ENCODE peak calls at places on chromosomes 7 and 10, in seven cellular contexts. U, J, M, K, H, N and X are unnamed samples.

GRCh38 chr7:23473848-23474097 is 3.5 kb upstream of the IGF2BP3 start:
- DNase-seq in M (no peak), K (no peak), U (no peak), H (no peak), J (no peak), N (no peak), X (peak)

GRCh38 chr7:92691578-92691977 is 101.4 kb upstream of the FAM133B start:
- DNase-seq in M (no peak), U (peak), H (peak), K (no peak), N (peak), J (peak), X (peak)

GRCh38 chr7:1591876-1592275 is 22.0 kb upstream of the PSMG3 start:
- DNase-seq in N (no peak), M (no peak), J (no peak), U (no peak), K (no peak), H (no peak), X (no peak)

GRCh38 chr10:62726142-62726541 is 78.4 kb upstream of the ADO start:
- DNase-seq in H (no peak), J (no peak), K (no peak), N (peak), M (no peak), U (no peak), X (no peak)

GRCh38 chr10:118311505-118311904 is 30.6 kb downstream of the FAM204A start:
- DNase-seq in H (no peak), M (no peak), K (no peak), J (no peak), N (no peak), U (no peak), X (no peak)

GRCh38 chr7:108124820-108125219 is 5.3 kb downstream of the LAMB4 start:
- DNase-seq in N (no peak), M (no peak), J (no peak), K (no peak), H (peak), U (no peak), X (no peak)

GRCh38 chr10:16832351-16833080 is 15.3 kb upstream of the RSU1 start:
- DNase-seq in M (no peak), J (no peak), U (peak), N (peak), H (peak), K (no peak), X (peak)

GRCh38 chr10:36606234-36606839 is 519.1 kb upstream of the ANKRD30A start:
- DNase-seq in H (peak), N (peak), M (no peak), J (no peak), U (peak), K (no peak), X (no peak)

GRCh38 chr10:106626371-106626770 is 538.1 kb downstream of the SORCS1 start:
- DNase-seq in K (no peak), H (no peak), M (no peak), N (no peak), J (no peak), U (no peak), X (no peak)

GRCh38 chr10:93180402-93181040 is 106.8 kb downstream of the CYP26A1 start:
- DNase-seq in U (no peak), K (no peak), M (no peak), N (peak), H (peak), J (no peak), X (no peak)

GRCh38 chr10:113179966-113180365 is 229.9 kb downstream of the TCF7L2 start:
- DNase-seq in K (no peak), J (no peak), U (no peak), M (no peak), H (no peak), N (no peak), X (no peak)

GRCh38 chr7:105493196-105493927 is 28.7 kb downstream of the PUS7 start:
- DNase-seq in N (peak), J (no peak), M (no peak), H (peak), K (no peak), U (no peak), X (no peak)

GRCh38 chr10:10367277-10367676 is 650.4 kb upstream of the CELF2 start:
- DNase-seq in M (no peak), K (no peak), U (no peak), H (no peak), N (no peak), J (no peak), X (no peak)

GRCh38 chr10:117137031-117137910 is 799 bp downstream of the VAX1 start:
- DNase-seq in H (no peak), N (peak), K (peak), M (no peak), J (no peak), U (no peak), X (peak)

GRCh38 chr10:3708830-3709229 is 76.2 kb downstream of the KLF6 start:
- DNase-seq in M (no peak), K (no peak), H (peak), U (peak), N (peak), J (no peak), X (no peak)

GRCh38 chr10:108203905-108204527 is 1039.5 kb upstream of the SORCS1 start:
- DNase-seq in N (no peak), M (no peak), H (no peak), K (no peak), U (no peak), J (no peak), X (no peak)

GRCh38 chr10:80158126-80158525 is 25.6 kb downstream of the PLAC9 start:
- DNase-seq in N (no peak), U (no peak), M (no peak), J (no peak), H (no peak), K (no peak), X (no peak)

GRCh38 chr7:154777023-154777422 is 225.9 kb downstream of the PAXIP1 start:
- DNase-seq in H (no peak), N (peak), K (no peak), M (no peak), J (no peak), U (no peak), X (no peak)

GRCh38 chr7:73738220-73738611 is 386 bp downstream of the ABHD11 start:
- DNase-seq in U (peak), M (peak), N (peak), H (peak), K (peak), J (no peak), X (peak)

GRCh38 chr7:95334434-95334833 is 10.1 kb upstream of the PON1 start:
- DNase-seq in N (peak), J (no peak), K (no peak), U (no peak), M (no peak), H (no peak), X (no peak)

GRCh38 chr10:86785968-86786367 is 29.5 kb downstream of the BMPR1A start:
- DNase-seq in J (no peak), U (no peak), H (no peak), K (no peak), M (no peak), N (no peak), X (no peak)

GRCh38 chr7:158573310-158573709 is 14.3 kb downstream of the PTPRN2 start:
- DNase-seq in M (no peak), K (no peak), N (no peak), H (no peak), U (no peak), J (peak), X (no peak)

GRCh38 chr10:60203993-60204618 is 185.6 kb downstream of the ANK3 start:
- DNase-seq in H (peak), N (peak), M (no peak), J (no peak), U (peak), K (peak), X (peak)

GRCh38 chr10:68362590-68362989 is 29.9 kb upstream of the PBLD start:
- DNase-seq in K (no peak), H (no peak), J (no peak), N (no peak), U (no peak), M (no peak), X (no peak)

GRCh38 chr10:116848032-116848911 is 1.0 kb upstream of the ENO4 start:
- DNase-seq in N (peak), U (no peak), J (no peak), K (no peak), M (no peak), H (no peak), X (no peak)

GRCh38 chr10:61896854-61897661 is 4.4 kb upstream of the ARID5B start:
- DNase-seq in J (peak), M (peak), N (peak), H (peak), K (peak), U (peak), X (peak)

GRCh38 chr7:73437699-73438416 is 4.3 kb downstream of the FZD9 start:
- DNase-seq in K (peak), U (no peak), M (no peak), H (no peak), J (no peak), N (no peak), X (no peak)

DNA sequence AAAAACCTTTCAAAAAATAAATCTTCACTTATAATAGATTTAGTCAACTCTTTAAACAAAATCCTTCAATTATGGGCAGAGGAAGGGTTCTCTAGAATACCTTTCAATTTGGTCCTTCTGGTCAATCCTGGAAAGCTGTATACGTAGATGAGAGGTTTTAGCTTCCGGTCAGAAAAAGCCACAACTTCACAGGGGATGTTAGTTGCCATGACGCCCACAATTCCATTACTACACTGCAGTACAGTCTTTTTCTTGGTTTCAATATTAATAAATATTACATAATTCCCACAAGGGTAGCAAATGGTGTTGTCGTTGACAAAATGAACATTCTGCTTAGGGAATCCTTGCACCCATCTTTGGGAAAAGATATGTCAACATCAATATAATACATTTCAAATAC is 1.7 kb downstream of the CFAP43 start:
- DNase-seq in U (no peak), N (peak), J (no peak), K (no peak), H (no peak), M (no peak), X (no peak)
- TF ChIP-seq CTCF in U (no peak), N (no peak), J (no peak), K (no peak), H (no peak), M (no peak), X (no peak)

GRCh38 chr10:58385784-58386112 is 538 bp downstream of the TFAM start:
- DNase-seq in H (peak), K (peak), N (peak), J (no peak), M (peak), U (peak), X (peak)

GRCh38 chr10:58382489-58382995 is 2.7 kb upstream of the TFAM start:
- DNase-seq in N (no peak), H (no peak), K (no peak), J (no peak), M (no peak), U (no peak), X (no peak)

GRCh38 chr10:58384999-58385783 is at the start of gene TFAM:
- DNase-seq in N (peak), M (peak), H (peak), U (peak), K (peak), J (peak), X (peak)

GRCh38 chr10:58384536-58384998 is 643 bp upstream of the TFAM start:
- DNase-seq in M (no peak), H (no peak), N (no peak), K (no peak), J (no peak), U (no peak), X (no peak)

DNA sequence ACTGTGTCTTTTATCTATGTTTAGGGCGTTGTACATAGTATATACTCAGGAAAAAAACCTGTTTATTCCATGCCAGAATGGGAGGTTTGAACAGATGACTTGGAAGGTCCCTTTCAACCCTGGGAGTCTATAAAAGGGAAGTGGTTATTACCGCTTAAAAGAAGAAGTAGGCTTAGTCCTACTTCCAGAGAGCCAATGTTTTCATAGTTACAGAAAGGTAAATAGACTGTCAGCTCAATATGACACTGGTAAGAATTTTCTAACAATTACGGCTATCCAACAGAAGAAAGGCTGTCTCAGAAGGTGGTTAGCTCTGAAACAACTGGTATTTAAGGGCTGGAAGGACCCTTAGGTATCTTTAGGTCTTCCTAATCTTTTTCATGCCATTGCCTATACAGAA is 1.1 kb upstream of the TFAM start:
- DNase-seq in M (no peak), U (no peak), H (no peak), K (no peak), N (peak), J (no peak), X (no peak)
- H3K27ac ChIP-seq in M (peak), U (no peak), H (no peak), K (no peak), N (no peak), J (peak), X (no peak)

GRCh38 chr10:130127612-130128607 is 8.3 kb upstream of the GLRX3 start:
- DNase-seq in N (peak), K (peak), H (peak), M (no peak), J (no peak), U (peak), X (peak)
- TF ChIP-seq CTCF in N (peak), K (peak), H (peak), M (peak), J (peak), U (peak), X (peak)

DNA sequence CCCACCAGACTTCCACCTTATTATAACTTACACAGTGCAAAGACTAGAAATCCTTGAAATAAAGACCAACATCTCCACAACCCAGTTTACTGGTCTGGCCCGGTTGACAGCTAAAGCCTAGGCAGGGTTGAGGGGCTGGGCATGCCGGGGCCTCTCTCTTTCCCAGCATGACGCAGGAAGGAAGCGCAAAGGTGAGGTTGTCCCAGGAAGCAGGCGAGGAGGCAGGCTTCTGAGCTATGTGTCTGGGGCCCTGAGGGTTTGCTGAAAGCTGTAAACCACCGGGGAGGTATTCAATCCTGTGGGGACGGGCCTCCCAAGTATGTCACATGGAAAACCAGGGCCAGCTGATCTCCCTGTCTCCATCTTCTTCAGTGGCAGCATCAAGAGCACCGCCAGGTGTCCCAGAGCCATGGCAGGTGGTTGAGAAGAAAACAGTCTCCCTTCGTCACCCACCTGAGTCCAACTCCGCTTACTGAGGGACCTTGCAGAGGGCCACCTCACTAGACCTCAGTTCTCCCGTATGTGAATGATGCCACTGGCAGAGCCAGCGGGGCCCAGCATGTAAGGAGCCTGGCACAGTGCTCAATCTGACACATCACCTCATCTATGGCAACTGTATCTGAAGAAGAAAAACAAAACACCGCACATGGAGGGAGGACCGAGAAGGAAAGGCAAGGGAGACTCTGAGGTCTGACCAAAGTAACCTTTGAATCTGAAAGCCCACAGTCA is 49.5 kb downstream of the FAM53B start:
- DNase-seq in U (no peak), K (no peak), N (no peak), M (no peak), J (no peak), H (no peak), X (no peak)
- H3K27ac ChIP-seq in U (no peak), K (no peak), N (no peak), M (peak), J (no peak), H (no peak), X (no peak)

GRCh38 chr10:1199345-1199673 is 143.1 kb downstream of the WDR37 start:
- DNase-seq in M (no peak), N (no peak), U (no peak), H (no peak), J (no peak), K (no peak), X (no peak)

GRCh38 chr10:1202343-1202742 is 146.2 kb downstream of the WDR37 start:
- DNase-seq in J (no peak), K (no peak), U (no peak), H (no peak), M (no peak), N (no peak), X (no peak)

GRCh38 chr10:1203216-1203615 is 147.0 kb downstream of the WDR37 start:
- DNase-seq in H (no peak), J (no peak), K (no peak), U (no peak), N (no peak), M (no peak), X (no peak)

GRCh38 chr10:1199897-1200721 is 143.9 kb downstream of the WDR37 start:
- DNase-seq in K (no peak), N (no peak), U (no peak), M (no peak), J (no peak), H (no peak), X (no peak)

GRCh38 chr10:1201010-1201807 is 145.0 kb downstream of the WDR37 start:
- DNase-seq in H (no peak), J (no peak), U (no peak), K (no peak), N (no peak), M (no peak), X (no peak)
- TF ChIP-seq CTCF in H (no peak), J (no peak), U (no peak), K (no peak), N (no peak), M (no peak), X (no peak)

GRCh38 chr10:72335394-72336258 is 19.1 kb downstream of the DNAJB12 start:
- DNase-seq in M (peak), N (peak), H (no peak), U (peak), J (no peak), K (no peak), X (no peak)

GRCh38 chr10:72334832-72335393 is 19.8 kb downstream of the DNAJB12 start:
- DNase-seq in H (peak), M (peak), K (no peak), J (peak), U (peak), N (peak), X (no peak)

GRCh38 chr10:72337039-72337629 is 17.6 kb downstream of the DNAJB12 start:
- DNase-seq in K (peak), J (no peak), N (peak), H (peak), U (peak), M (peak), X (peak)

GRCh38 chr10:72337722-72338121 is 17.0 kb downstream of the DNAJB12 start:
- DNase-seq in K (no peak), N (no peak), M (no peak), U (no peak), H (no peak), J (no peak), X (no peak)

GRCh38 chr10:72336259-72337038 is 18.3 kb downstream of the DNAJB12 start:
- DNase-seq in U (no peak), J (no peak), M (peak), N (peak), K (no peak), H (no peak), X (no peak)
- H3K27ac ChIP-seq in U (peak), J (peak), M (peak), N (peak), K (no peak), H (no peak), X (peak)

GRCh38 chr10:18689498-18689897 is 30.3 kb downstream of the ARL5B start:
- DNase-seq in M (no peak), N (peak), K (no peak), J (no peak), U (no peak), H (peak), X (peak)
- TF ChIP-seq CTCF in M (peak), N (peak), K (no peak), J (no peak), U (peak), H (peak), X (peak)

GRCh38 chr7:7773334-7774308 is 55.2 kb upstream of the RPA3 start:
- DNase-seq in H (no peak), N (no peak), U (no peak), M (no peak), K (no peak), J (no peak), X (no peak)
- H3K27ac ChIP-seq in H (no peak), N (no peak), U (no peak), M (no peak), K (no peak), J (no peak), X (no peak)